ENCODE peak calls at places on chromosome 1, in seven cellular contexts. Q is fibroblast of gingiva; Z is lower leg skin; G is activated CD8-positive, alpha-beta memory T cell treated with anti-CD3 and anti-CD28 coated beads for 4 hours; Y is glutamatergic neuron; O is endothelial cell; F is K562. P is an unnamed sample.

GRCh38 chr1:223429313-223429731 is 36.1 kb downstream of the CCDC185 start:
- DNase-seq in Z (no peak), G (no peak), F (no peak), Y (no peak), O (no peak), Q (peak), P (no peak)

GRCh38 chr1:231512147-231512698 is 16.2 kb upstream of the TSNAX start:
- DNase-seq in G (no peak), Q (no peak), O (no peak), Y (no peak), Z (no peak), F (no peak), P (no peak)

GRCh38 chr1:29664711-29665110 is 428.4 kb downstream of the PTPRU start:
- DNase-seq in Z (no peak), O (no peak), G (no peak), F (no peak), Y (no peak), Q (no peak), P (no peak)

GRCh38 chr1:205519541-205520131 is 15.2 kb downstream of the CDK18 start:
- DNase-seq in F (no peak), G (no peak), Z (no peak), Q (no peak), Y (no peak), O (no peak), P (no peak)

GRCh38 chr1:156705918-156706646 is 699 bp upstream of the CRABP2 start:
- DNase-seq in Q (peak), O (peak), F (peak), Y (peak), G (peak), Z (peak), P (peak)

GRCh38 chr1:187474266-187474665 is 645.5 kb downstream of the PLA2G4A start:
- DNase-seq in Y (no peak), Z (no peak), O (no peak), G (no peak), Q (no peak), F (no peak), P (no peak)

GRCh38 chr1:2494323-2494693 is 18.2 kb downstream of the PLCH2 start:
- DNase-seq in F (no peak), Q (no peak), Y (no peak), O (no peak), G (no peak), Z (no peak), P (no peak)

GRCh38 chr1:97906567-97907228 is 14.1 kb downstream of the DPYD start:
- DNase-seq in G (no peak), O (no peak), F (no peak), Z (peak), Y (no peak), Q (peak), P (no peak)

GRCh38 chr1:228043281-228043845 is 36.6 kb downstream of the WNT3A start:
- DNase-seq in Q (no peak), G (no peak), F (no peak), Y (no peak), Z (no peak), O (no peak), P (no peak)

GRCh38 chr1:33634806-33635205 is 162.4 kb downstream of the ZSCAN20 start:
- DNase-seq in Y (peak), G (no peak), F (peak), O (peak), Q (no peak), Z (peak), P (peak)

GRCh38 chr1:44660176-44660575 is 14.1 kb downstream of the TMEM53 start:
- DNase-seq in O (no peak), G (no peak), F (no peak), Q (peak), Z (no peak), Y (no peak), P (no peak)

GRCh38 chr1:14486401-14487110 is 111.9 kb upstream of the KAZN start:
- DNase-seq in F (no peak), Q (peak), Y (no peak), Z (no peak), O (no peak), G (no peak), P (no peak)

GRCh38 chr1:155012052-155012546 is 9.5 kb downstream of the ZBTB7B start:
- DNase-seq in Y (peak), F (peak), Q (peak), Z (peak), O (no peak), G (no peak), P (peak)

GRCh38 chr1:204222006-204222872 is 8.5 kb upstream of the GOLT1A start:
- DNase-seq in Z (peak), G (no peak), F (no peak), Y (no peak), O (no peak), Q (no peak), P (no peak)

GRCh38 chr1:119554188-119554587 is 47.2 kb downstream of the HSD3B1 start:
- DNase-seq in F (no peak), O (no peak), Z (no peak), Y (no peak), G (no peak), Q (peak), P (peak)

GRCh38 chr1:64282353-64282752 is 78.9 kb downstream of the UBE2U start:
- DNase-seq in G (no peak), O (no peak), Z (no peak), Y (peak), Q (no peak), F (no peak), P (peak)

GRCh38 chr1:64572222-64572900 is 102.4 kb downstream of the CACHD1 start:
- DNase-seq in Q (no peak), O (no peak), G (no peak), Z (no peak), F (no peak), Y (no peak), P (peak)

GRCh38 chr1:99659755-99660210 is 13.9 kb downstream of the PALMD start:
- DNase-seq in Z (no peak), O (no peak), G (no peak), Q (peak), Y (no peak), F (no peak), P (no peak)

GRCh38 chr1:220094016-220094911 is at the start of gene IARS2:
- DNase-seq in Q (peak), Z (peak), O (peak), Y (peak), F (peak), G (peak), P (peak)

GRCh38 chr1:8428441-8428840 is 110.5 kb downstream of the SLC45A1 start:
- DNase-seq in F (no peak), O (no peak), Z (no peak), Y (no peak), G (no peak), Q (no peak), P (no peak)

GRCh38 chr1:2391034-2391384 is 345 bp downstream of the MORN1 start:
- DNase-seq in F (peak), Z (no peak), Q (no peak), O (peak), G (no peak), Y (no peak), P (peak)